ENCODE peak calls at places on chromosomes 13 and 19, in six cellular contexts. F is A549, V is K562, Q is upper lobe of left lung, M is GM12878, H is HepG2. I is an unnamed sample.

GRCh38 chr19:3769494-3769893 is 2.5 kb downstream of the RAX2 start:
- ATAC-seq in F (no peak), V (no peak), Q (no peak), M (no peak), H (no peak), I (no peak)

GRCh38 chr13:45257638-45258338 is 56.9 kb upstream of the KCTD4 start:
- ATAC-seq in F (no peak), V (no peak), Q (no peak), M (peak; percentile 72), H (no peak), I (no peak)

GRCh38 chr19:47509170-47509847 is 5.6 kb downstream of the NAPA start:
- ATAC-seq in F (no peak), V (no peak), Q (no peak), M (no peak), H (no peak), I (no peak)

GRCh38 chr19:7470540-7471305 is 18.1 kb downstream of the PEX11G start:
- ATAC-seq in F (no peak), V (no peak), Q (no peak), M (no peak), H (no peak), I (no peak)

GRCh38 chr13:112077729-112078128 is 10.8 kb downstream of the SOX1 start:
- ATAC-seq in F (no peak), V (no peak), Q (no peak), M (no peak), H (peak; percentile 38), I (no peak)

GRCh38 chr19:51514866-51515481 is 13.4 kb upstream of the SIGLEC12 start:
- ATAC-seq in F (peak; percentile 73), V (peak; percentile 87), Q (no peak), M (peak; percentile 76), H (peak; percentile 47), I (no peak)

GRCh38 chr13:101618440-101619187 is 166.1 kb downstream of the ITGBL1 start:
- ATAC-seq in F (no peak), V (no peak), Q (no peak), M (no peak), H (no peak), I (no peak)

GRCh38 chr13:75581874-75582640 is 32.5 kb downstream of the UCHL3 start:
- ATAC-seq in F (no peak), V (no peak), Q (no peak), M (no peak), H (no peak), I (no peak)

GRCh38 chr13:90427322-90428272 is 919.9 kb upstream of the MIR17HG start:
- ATAC-seq in F (no peak), V (peak; percentile 37), Q (peak; percentile 53), M (no peak), H (no peak), I (no peak)

GRCh38 chr19:5081441-5082161 is 112.7 kb downstream of the KDM4B start:
- ATAC-seq in F (no peak), V (no peak), Q (no peak), M (no peak), H (no peak), I (no peak)

GRCh38 chr19:5080809-5081208 is 111.9 kb downstream of the KDM4B start:
- ATAC-seq in F (no peak), V (no peak), Q (no peak), M (no peak), H (no peak), I (no peak)

GRCh38 chr19:5078666-5079409 is 109.9 kb downstream of the KDM4B start:
- ATAC-seq in F (no peak), V (no peak), Q (no peak), M (no peak), H (no peak), I (no peak)

GRCh38 chr19:5079410-5079774 is 110.5 kb downstream of the KDM4B start:
- ATAC-seq in F (no peak), V (no peak), Q (no peak), M (no peak), H (no peak), I (no peak)

DNA sequence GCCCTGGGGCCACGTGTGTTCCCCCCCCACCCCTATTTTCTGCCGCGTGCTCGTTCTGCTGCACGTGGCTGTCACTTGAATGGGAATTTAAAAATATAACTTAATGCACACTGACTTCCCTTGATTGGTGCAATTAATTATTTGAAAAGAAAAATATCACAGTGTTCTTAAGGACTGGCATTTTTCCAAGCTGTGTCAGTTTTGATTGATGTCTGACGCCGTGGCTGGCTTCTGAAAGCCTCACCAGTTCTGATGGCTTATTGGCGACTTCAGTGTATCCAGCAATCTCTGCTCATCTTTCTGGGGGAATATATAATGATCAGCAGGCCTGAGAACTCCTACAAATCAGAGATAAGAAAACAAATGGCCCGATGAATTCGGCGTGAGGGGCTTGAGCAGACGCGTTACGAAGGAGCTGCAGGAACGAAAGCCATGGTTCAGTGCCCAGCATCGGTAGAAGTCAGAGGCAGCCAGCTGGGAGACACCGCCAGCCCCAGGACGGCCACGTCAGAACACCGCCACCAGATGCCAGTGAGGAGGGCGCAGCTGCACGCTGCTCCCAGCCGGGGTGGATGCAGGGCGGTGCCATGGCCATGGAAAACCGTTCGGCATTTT is 111.2 kb downstream of the KDM4B start:
- ATAC-seq in F (no peak), V (no peak), Q (no peak), M (no peak), H (no peak), I (no peak)
- TF ChIP-seq EP300 in F (no peak), V (no peak), Q (no peak), M (no peak), H (no peak), I (no peak)

GRCh38 chr19:42232435-42232834 is 10.0 kb downstream of the GSK3A start:
- ATAC-seq in F (no peak), V (no peak), Q (no peak), M (no peak), H (no peak), I (no peak)

GRCh38 chr19:42234364-42234763 is 8.0 kb downstream of the GSK3A start:
- ATAC-seq in F (no peak), V (no peak), Q (no peak), M (no peak), H (no peak), I (no peak)

GRCh38 chr19:42233106-42233505 is 9.3 kb downstream of the GSK3A start:
- ATAC-seq in F (no peak), V (no peak), Q (no peak), M (no peak), H (no peak), I (no peak)

GRCh38 chr19:42235181-42235580 is 7.2 kb downstream of the GSK3A start:
- ATAC-seq in F (no peak), V (no peak), Q (no peak), M (no peak), H (no peak), I (no peak)

GRCh38 chr19:42233638-42234292 is 8.6 kb downstream of the GSK3A start:
- ATAC-seq in F (no peak), V (no peak), Q (no peak), M (no peak), H (peak; percentile 28), I (no peak)
- TF ChIP-seq POLR2A in F (no peak), V (no peak), Q (no peak), M (peak; percentile 40), H (no peak), I (no peak)

GRCh38 chr19:1274081-1274851 is 1.1 kb upstream of the FAM174C start:
- ATAC-seq in F (no peak), V (peak; percentile 46), Q (no peak), M (no peak), H (no peak), I (no peak)

GRCh38 chr19:1271528-1272422 is 2.6 kb downstream of the CIRBP start:
- ATAC-seq in F (no peak), V (peak; percentile 8), Q (no peak), M (no peak), H (no peak), I (no peak)

GRCh38 chr19:1270854-1271527 is 1.9 kb downstream of the CIRBP start:
- ATAC-seq in F (no peak), V (no peak), Q (no peak), M (no peak), H (no peak), I (no peak)

GRCh38 chr19:1273263-1274041 is 1.9 kb upstream of the FAM174C start:
- ATAC-seq in F (no peak), V (no peak), Q (no peak), M (no peak), H (no peak), I (no peak)

GRCh38 chr19:1272423-1273262 is 2.7 kb upstream of the FAM174C start:
- ATAC-seq in F (no peak), V (no peak), Q (no peak), M (no peak), H (no peak), I (no peak)
- H3K4me3 ChIP-seq in F (no peak overlapping the region), V (peak overlapping the region; percentile 68), Q (no peak overlapping the region), M (no peak overlapping the region), H (no peak overlapping the region), I (no peak overlapping the region)

GRCh38 chr19:12162882-12163806 is at the start of gene ZNF136:
- ATAC-seq in F (peak; percentile 98), V (peak; percentile 100), Q (peak; percentile 97), M (peak; percentile 100), H (peak; percentile 96), I (peak; percentile 98)
- TF ChIP-seq EP300 in F (no peak), V (no peak), Q (no peak), M (no peak), H (no peak), I (no peak)

GRCh38 chr19:45739498-45740439 is 6.5 kb downstream of the MEIOSIN start:
- ATAC-seq in F (peak; percentile 48), V (peak; percentile 96), Q (no peak), M (peak; percentile 73), H (no peak), I (no peak)
- TF ChIP-seq POLR2A in F (no peak), V (peak; percentile 88), Q (no peak), M (no peak), H (no peak), I (no peak)

I was measured in gastroesophageal sphincter.